ENCODE peak calls at places on chromosome 22, in nine cellular contexts. B is HCT116; X is suprapubic skin; K is H1; O is heart left ventricle; T is fibroblast of lung; H is transverse colon; J is CD4-positive, alpha-beta T cell; R is ascending aorta. I is an unnamed sample.
A peak's percentile ranks its signal among the peaks of the same experiment; 100 is the strongest.

GRCh38 chr22:47310601-47311000 is 548.2 kb downstream of the TBC1D22A start:
- DNase-seq in B (peak; percentile 33), X (no peak), K (no peak), O (no peak), T (peak; percentile 49), H (no peak), J (no peak), R (no peak), I (no peak)

GRCh38 chr22:39024923-39025322 is 4.0 kb downstream of the APOBEC3D start:
- DNase-seq in B (no peak), X (no peak), K (no peak), O (no peak), T (no peak), H (no peak), J (no peak), R (no peak), I (no peak)

GRCh38 chr22:32717337-32718240 is 83.9 kb upstream of the TIMP3 start:
- DNase-seq in B (no peak), X (no peak), K (no peak), O (peak; percentile 71), T (peak; percentile 58), H (no peak), J (no peak), R (no peak), I (no peak)

GRCh38 chr22:47398491-47398890 is 636.0 kb downstream of the TBC1D22A start:
- DNase-seq in B (no peak), X (no peak), K (no peak), O (no peak), T (no peak), H (no peak), J (no peak), R (no peak), I (no peak)

GRCh38 chr22:38873469-38874411 is 1.7 kb upstream of the CBX6 start:
- DNase-seq in B (no peak), X (no peak), K (no peak), O (no peak), T (no peak), H (no peak), J (peak; percentile 56), R (peak; percentile 57), I (peak; percentile 89)

GRCh38 chr22:45621836-45622600 is 49.6 kb upstream of the ATXN10 start:
- DNase-seq in B (no peak), X (no peak), K (no peak), O (no peak), T (no peak), H (no peak), J (no peak), R (no peak), I (no peak)

GRCh38 chr22:20116376-20116950 is 559 bp downstream of the RANBP1 start:
- DNase-seq in B (no peak), X (no peak), K (no peak), O (no peak), T (no peak), H (no peak), J (no peak), R (no peak), I (no peak)

GRCh38 chr22:19579880-19580279 is 55.7 kb upstream of the CLDN5 start:
- DNase-seq in B (no peak), X (no peak), K (no peak), O (peak; percentile 63), T (no peak), H (peak; percentile 11), J (no peak), R (no peak), I (no peak)

DNA sequence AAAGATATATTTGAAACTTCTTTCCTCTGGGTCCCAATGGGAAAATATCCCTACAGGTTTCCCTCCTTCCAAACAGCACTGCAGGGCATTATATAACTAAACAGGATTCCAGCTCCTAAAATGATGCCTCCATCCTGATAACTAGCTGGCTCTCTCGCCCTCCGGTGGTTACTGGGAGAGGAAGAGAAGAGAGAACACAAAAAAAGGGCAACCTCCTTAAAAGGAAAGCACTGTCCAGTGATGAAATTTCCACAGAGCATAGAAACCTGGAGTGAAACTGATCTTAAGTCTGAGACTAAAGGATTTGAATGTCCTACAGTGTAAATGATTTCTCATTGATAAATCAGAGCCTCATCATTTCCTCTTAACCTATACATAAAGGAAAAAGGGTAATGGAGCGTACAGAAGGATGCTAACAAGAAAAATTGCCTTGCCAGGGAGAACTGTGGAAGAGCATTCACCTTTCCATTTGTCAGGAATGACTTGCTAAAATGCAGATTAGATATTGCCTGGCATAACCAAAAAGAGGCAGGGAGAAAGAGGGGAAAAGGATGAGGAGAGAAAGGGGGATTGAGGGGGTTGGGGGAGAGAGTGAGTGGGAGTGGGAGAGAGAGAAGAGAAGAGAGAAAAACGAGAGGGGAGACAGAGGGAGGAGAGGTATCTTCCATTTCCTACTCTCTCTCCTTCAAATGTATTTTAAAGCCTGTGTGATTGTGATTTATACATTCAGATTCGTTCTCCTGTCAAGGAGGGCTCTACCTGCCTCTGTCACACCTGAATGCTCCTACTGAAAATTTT is 121.4 kb downstream of the APOL5 start:
- DNase-seq in B (peak; percentile 24), X (no peak), K (no peak), O (no peak), T (peak; percentile 68), H (peak; percentile 28), J (no peak), R (peak; percentile 67), I (no peak)
- H3K27ac ChIP-seq in B (peak overlapping the region; percentile 46), X (peak overlapping the region; percentile 80), K (no peak overlapping the region), O (no peak overlapping the region), T (peak overlapping the region; percentile 55), H (peak overlapping the region; percentile 89), J (no peak overlapping the region), R (peak overlapping the region; percentile 72), I (peak overlapping the region; percentile 75)

GRCh38 chr22:33789690-33790253 is 130.5 kb downstream of the LARGE1 start:
- DNase-seq in B (no peak), X (no peak), K (no peak), O (no peak), T (no peak), H (no peak), J (no peak), R (no peak), I (no peak)

GRCh38 chr22:33796494-33796893 is 123.8 kb downstream of the LARGE1 start:
- DNase-seq in B (no peak), X (no peak), K (no peak), O (no peak), T (no peak), H (no peak), J (no peak), R (no peak), I (no peak)

GRCh38 chr22:33792837-33793236 is 127.4 kb downstream of the LARGE1 start:
- DNase-seq in B (no peak), X (no peak), K (no peak), O (no peak), T (no peak), H (no peak), J (no peak), R (no peak), I (no peak)

GRCh38 chr22:33788927-33789326 is 131.3 kb downstream of the LARGE1 start:
- DNase-seq in B (no peak), X (no peak), K (no peak), O (no peak), T (no peak), H (no peak), J (no peak), R (no peak), I (no peak)

GRCh38 chr22:33793464-33793863 is 126.8 kb downstream of the LARGE1 start:
- DNase-seq in B (no peak), X (no peak), K (no peak), O (no peak), T (no peak), H (no peak), J (no peak), R (no peak), I (no peak)
- H3K27ac ChIP-seq in B (no peak overlapping the region), X (no peak overlapping the region), K (no peak overlapping the region), O (no peak overlapping the region), T (no peak overlapping the region), H (peak overlapping the region; percentile 55), J (no peak overlapping the region), R (no peak overlapping the region), I (peak overlapping the region; percentile 71)

GRCh38 chr22:21797444-21798221 is 62.0 kb upstream of the YPEL1 start:
- DNase-seq in B (no peak), X (no peak), K (no peak), O (no peak), T (peak; percentile 74), H (no peak), J (no peak), R (no peak), I (no peak)

GRCh38 chr22:21796863-21797262 is 61.3 kb upstream of the YPEL1 start:
- DNase-seq in B (no peak), X (no peak), K (no peak), O (peak; percentile 37), T (no peak), H (no peak), J (no peak), R (no peak), I (no peak)

GRCh38 chr22:21800552-21801303 is 65.1 kb upstream of the YPEL1 start:
- DNase-seq in B (no peak), X (no peak), K (no peak), O (no peak), T (no peak), H (no peak), J (no peak), R (no peak), I (no peak)

GRCh38 chr22:21791635-21792625 is 56.3 kb upstream of the YPEL1 start:
- DNase-seq in B (no peak), X (no peak), K (no peak), O (no peak), T (peak; percentile 71), H (no peak), J (no peak), R (no peak), I (no peak)

GRCh38 chr22:21796231-21796630 is 60.6 kb upstream of the YPEL1 start:
- DNase-seq in B (no peak), X (no peak), K (no peak), O (no peak), T (no peak), H (no peak), J (no peak), R (no peak), I (no peak)
- H3K27ac ChIP-seq in B (no peak overlapping the region), X (no peak overlapping the region), K (no peak overlapping the region), O (no peak overlapping the region), T (no peak overlapping the region), H (no peak overlapping the region), J (no peak overlapping the region), R (no peak overlapping the region), I (no peak overlapping the region)

GRCh38 chr22:23187201-23187600 is 6.9 kb downstream of the BCR start:
- DNase-seq in B (no peak), X (no peak), K (no peak), O (no peak), T (no peak), H (no peak), J (no peak), R (no peak), I (no peak)

GRCh38 chr22:23182289-23183106 is 2.2 kb downstream of the BCR start:
- DNase-seq in B (no peak), X (no peak), K (no peak), O (no peak), T (peak; percentile 41), H (no peak), J (no peak), R (no peak), I (no peak)

GRCh38 chr22:23183107-23183698 is 2.9 kb downstream of the BCR start:
- DNase-seq in B (no peak), X (no peak), K (peak; percentile 39), O (peak; percentile 57), T (peak; percentile 80), H (peak; percentile 52), J (no peak), R (peak; percentile 75), I (no peak)

GRCh38 chr22:23184100-23184763 is 3.9 kb downstream of the BCR start:
- DNase-seq in B (no peak), X (no peak), K (no peak), O (no peak), T (no peak), H (no peak), J (no peak), R (no peak), I (no peak)

GRCh38 chr22:23184764-23185113 is 4.4 kb downstream of the BCR start:
- DNase-seq in B (no peak), X (no peak), K (no peak), O (no peak), T (no peak), H (no peak), J (no peak), R (no peak), I (no peak)
- H3K27ac ChIP-seq in B (no peak overlapping the region), X (no peak overlapping the region), K (no peak overlapping the region), O (no peak overlapping the region), T (no peak overlapping the region), H (no peak overlapping the region), J (peak overlapping the region; percentile 2), R (peak overlapping the region; percentile 80), I (no peak overlapping the region)

I was measured in vagina.